ENCODE peak calls at places on chromosomes 5 and 9, in six cellular contexts. One of them, this sample, is unnamed.
A peak's percentile ranks its signal among the peaks of the same experiment; 100 is the strongest.

GRCh38 chr5:156942064-156942463 is 21.0 kb downstream of the TIMD4 start:
- DNase-seq in AG04450: no peak
- DNase-seq in K562: no peak
- DNase-seq in H1: no peak
- DNase-seq in GM23338: no peak
- DNase-seq in NB4: no peak
- DNase-seq in this sample: no peak

GRCh38 chr5:72129730-72130129 is 22.5 kb downstream of the MAP1B start:
- DNase-seq in AG04450: no peak
- DNase-seq in K562: no peak
- DNase-seq in H1: no peak
- DNase-seq in GM23338: no peak
- DNase-seq in NB4: no peak
- DNase-seq in this sample: no peak

GRCh38 chr5:55492449-55492848 is 42.3 kb downstream of the PLPP1 start:
- DNase-seq in AG04450: no peak
- DNase-seq in K562: no peak
- DNase-seq in H1: no peak
- DNase-seq in GM23338: peak; percentile 46
- DNase-seq in NB4: no peak
- DNase-seq in this sample: no peak

GRCh38 chr5:78467744-78468357 is 107.4 kb downstream of the SCAMP1 start:
- DNase-seq in AG04450: peak; percentile 18
- DNase-seq in K562: peak; percentile 44
- DNase-seq in H1: no peak
- DNase-seq in GM23338: peak; percentile 73
- DNase-seq in NB4: peak; percentile 58
- DNase-seq in this sample: peak; percentile 78

GRCh38 chr5:124952079-124952478 is 205.6 kb upstream of the ZNF608 start:
- DNase-seq in AG04450: no peak
- DNase-seq in K562: no peak
- DNase-seq in H1: no peak
- DNase-seq in GM23338: no peak
- DNase-seq in NB4: no peak
- DNase-seq in this sample: no peak

GRCh38 chr9:93304574-93305496 is 120.9 kb downstream of the WNK2 start:
- DNase-seq in AG04450: no peak
- DNase-seq in K562: peak; percentile 52
- DNase-seq in H1: peak; percentile 77
- DNase-seq in GM23338: peak; percentile 88
- DNase-seq in NB4: peak; percentile 42
- DNase-seq in this sample: peak; percentile 55

GRCh38 chr5:40383719-40384651 is 295.7 kb upstream of the PTGER4 start:
- DNase-seq in AG04450: peak; percentile 44
- DNase-seq in K562: no peak
- DNase-seq in H1: no peak
- DNase-seq in GM23338: no peak
- DNase-seq in NB4: no peak
- DNase-seq in this sample: peak; percentile 64

GRCh38 chr5:179262126-179262920 is 82.9 kb downstream of the ADAMTS2 start:
- DNase-seq in AG04450: no peak
- DNase-seq in K562: no peak
- DNase-seq in H1: peak; percentile 34
- DNase-seq in GM23338: no peak
- DNase-seq in NB4: no peak
- DNase-seq in this sample: no peak

GRCh38 chr5:57033503-57033902 is 81.6 kb upstream of the MIER3 start:
- DNase-seq in AG04450: no peak
- DNase-seq in K562: no peak
- DNase-seq in H1: no peak
- DNase-seq in GM23338: no peak
- DNase-seq in NB4: no peak
- DNase-seq in this sample: no peak

GRCh38 chr5:79255786-79256557 is 20.0 kb downstream of the JMY start:
- DNase-seq in AG04450: no peak
- DNase-seq in K562: peak; percentile 48
- DNase-seq in H1: peak; percentile 78
- DNase-seq in GM23338: peak; percentile 85
- DNase-seq in NB4: no peak
- DNase-seq in this sample: peak; percentile 47

GRCh38 chr5:10856071-10856470 is 95.0 kb upstream of the DAP start:
- DNase-seq in AG04450: no peak
- DNase-seq in K562: no peak
- DNase-seq in H1: no peak
- DNase-seq in GM23338: no peak
- DNase-seq in NB4: no peak
- DNase-seq in this sample: no peak

GRCh38 chr5:1874820-1875219 is 7.9 kb downstream of the IRX4 start:
- DNase-seq in AG04450: no peak
- DNase-seq in K562: no peak
- DNase-seq in H1: no peak
- DNase-seq in GM23338: peak; percentile 62
- DNase-seq in NB4: no peak
- DNase-seq in this sample: no peak

GRCh38 chr5:84603557-84604185 is 219.0 kb upstream of the EDIL3 start:
- DNase-seq in AG04450: peak; percentile 74
- DNase-seq in K562: no peak
- DNase-seq in H1: no peak
- DNase-seq in GM23338: no peak
- DNase-seq in NB4: no peak
- DNase-seq in this sample: peak; percentile 60

GRCh38 chr9:38346811-38347735 is 45.4 kb upstream of the ALDH1B1 start:
- DNase-seq in AG04450: no peak
- DNase-seq in K562: no peak
- DNase-seq in H1: peak; percentile 51
- DNase-seq in GM23338: peak; percentile 58
- DNase-seq in NB4: no peak
- DNase-seq in this sample: no peak

GRCh38 chr5:132438931-132439330 is 51.6 kb downstream of the IRF1 start:
- DNase-seq in AG04450: no peak
- DNase-seq in K562: no peak
- DNase-seq in H1: no peak
- DNase-seq in GM23338: no peak
- DNase-seq in NB4: peak; percentile 21
- DNase-seq in this sample: no peak

GRCh38 chr5:146947181-146947941 is 68.8 kb upstream of the PPP2R2B start:
- DNase-seq in AG04450: no peak
- DNase-seq in K562: peak; percentile 23
- DNase-seq in H1: no peak
- DNase-seq in GM23338: peak; percentile 62
- DNase-seq in NB4: peak; percentile 45
- DNase-seq in this sample: peak; percentile 12

GRCh38 chr9:69573666-69574456 is 98.3 kb downstream of the APBA1 start:
- DNase-seq in AG04450: peak; percentile 21
- DNase-seq in K562: no peak
- DNase-seq in H1: no peak
- DNase-seq in GM23338: no peak
- DNase-seq in NB4: no peak
- DNase-seq in this sample: peak; percentile 75

GRCh38 chr5:166845044-166845443 is 1446.4 kb upstream of the WWC1 start:
- DNase-seq in AG04450: no peak
- DNase-seq in K562: peak; percentile 5
- DNase-seq in H1: no peak
- DNase-seq in GM23338: peak; percentile 60
- DNase-seq in NB4: peak; percentile 11
- DNase-seq in this sample: peak; percentile 42

GRCh38 chr5:113091622-113092021 is 115.0 kb downstream of the DCP2 start:
- DNase-seq in AG04450: no peak
- DNase-seq in K562: no peak
- DNase-seq in H1: no peak
- DNase-seq in GM23338: no peak
- DNase-seq in NB4: no peak
- DNase-seq in this sample: no peak

GRCh38 chr5:67291671-67292070 is 95.1 kb upstream of the CD180 start:
- DNase-seq in AG04450: no peak
- DNase-seq in K562: no peak
- DNase-seq in H1: no peak
- DNase-seq in GM23338: no peak
- DNase-seq in NB4: no peak
- DNase-seq in this sample: no peak

GRCh38 chr9:77606526-77606925 is 41.6 kb downstream of the GNA14 start:
- DNase-seq in AG04450: no peak
- DNase-seq in K562: no peak
- DNase-seq in H1: no peak
- DNase-seq in GM23338: peak; percentile 19
- DNase-seq in NB4: no peak
- DNase-seq in this sample: no peak

GRCh38 chr5:135085133-135085935 is 51.3 kb upstream of the PITX1 start:
- DNase-seq in AG04450: no peak
- DNase-seq in K562: no peak
- DNase-seq in H1: no peak
- DNase-seq in GM23338: no peak
- DNase-seq in NB4: no peak
- DNase-seq in this sample: no peak

GRCh38 chr9:2341956-2342355 is 279.6 kb upstream of the VLDLR start:
- DNase-seq in AG04450: no peak
- DNase-seq in K562: no peak
- DNase-seq in H1: no peak
- DNase-seq in GM23338: no peak
- DNase-seq in NB4: no peak
- DNase-seq in this sample: no peak

GRCh38 chr5:32543291-32543690 is 42.1 kb upstream of the SUB1 start:
- DNase-seq in AG04450: no peak
- DNase-seq in K562: no peak
- DNase-seq in H1: no peak
- DNase-seq in GM23338: no peak
- DNase-seq in NB4: no peak
- DNase-seq in this sample: peak; percentile 18

GRCh38 chr5:32539981-32540380 is 45.4 kb upstream of the SUB1 start:
- DNase-seq in AG04450: no peak
- DNase-seq in K562: no peak
- DNase-seq in H1: no peak
- DNase-seq in GM23338: no peak
- DNase-seq in NB4: no peak
- DNase-seq in this sample: no peak

GRCh38 chr5:32540446-32540845 is 44.9 kb upstream of the SUB1 start:
- DNase-seq in AG04450: no peak
- DNase-seq in K562: no peak
- DNase-seq in H1: no peak
- DNase-seq in GM23338: no peak
- DNase-seq in NB4: peak; percentile 86
- DNase-seq in this sample: no peak

GRCh38 chr5:32541241-32541640 is 44.1 kb upstream of the SUB1 start:
- DNase-seq in AG04450: no peak
- DNase-seq in K562: no peak
- DNase-seq in H1: no peak
- DNase-seq in GM23338: no peak
- DNase-seq in NB4: no peak
- DNase-seq in this sample: peak; percentile 57

DNA sequence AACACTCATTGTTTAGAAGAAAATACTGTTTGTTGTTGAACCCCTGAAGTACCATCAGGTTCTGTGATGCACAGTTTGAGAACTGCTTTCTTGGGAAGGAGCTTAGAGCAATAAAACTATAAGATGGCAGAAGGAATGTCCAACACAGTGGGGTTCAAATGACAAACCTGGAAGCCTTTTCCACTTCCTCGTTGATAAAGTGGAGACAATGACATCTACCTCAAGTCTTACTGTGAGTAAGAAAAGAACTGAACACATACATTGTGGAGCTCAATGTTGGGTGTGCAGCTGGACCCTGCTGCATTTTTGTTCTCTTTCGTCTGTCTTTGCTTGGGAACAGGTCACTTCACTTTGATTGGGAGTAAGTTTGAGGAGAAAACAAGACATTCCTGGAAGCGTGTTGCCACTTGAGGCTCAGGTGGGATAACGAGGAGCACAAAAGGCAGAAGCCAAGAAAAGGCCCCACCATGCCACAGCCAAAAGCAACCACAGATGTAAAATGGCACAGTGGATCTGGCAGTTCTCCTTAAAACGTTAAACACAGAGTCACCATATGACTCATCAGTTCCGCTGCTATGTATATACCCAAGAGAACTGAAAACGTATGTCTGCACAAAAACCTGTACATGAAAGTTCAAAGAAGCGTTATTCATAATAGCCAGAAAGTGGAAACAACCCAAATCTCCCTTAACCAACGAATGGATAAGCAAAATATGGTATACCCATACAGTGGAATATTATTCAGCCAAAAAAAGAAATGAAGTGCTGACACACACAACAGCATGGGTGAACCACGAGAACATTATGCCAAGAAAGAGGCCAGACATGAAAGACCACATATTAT is 42.9 kb upstream of the SUB1 start:
- DNase-seq in AG04450: no peak
- DNase-seq in K562: peak; percentile 42
- DNase-seq in H1: no peak
- DNase-seq in GM23338: no peak
- DNase-seq in NB4: peak; percentile 92
- DNase-seq in this sample: peak; percentile 58
- H3K4me3 ChIP-seq in AG04450: no peak overlapping the region
- H3K4me3 ChIP-seq in K562: no peak overlapping the region
- H3K4me3 ChIP-seq in H1: no peak overlapping the region
- H3K4me3 ChIP-seq in GM23338: no peak overlapping the region
- H3K4me3 ChIP-seq in NB4: no peak overlapping the region
- H3K4me3 ChIP-seq in this sample: no peak overlapping the region

DNA sequence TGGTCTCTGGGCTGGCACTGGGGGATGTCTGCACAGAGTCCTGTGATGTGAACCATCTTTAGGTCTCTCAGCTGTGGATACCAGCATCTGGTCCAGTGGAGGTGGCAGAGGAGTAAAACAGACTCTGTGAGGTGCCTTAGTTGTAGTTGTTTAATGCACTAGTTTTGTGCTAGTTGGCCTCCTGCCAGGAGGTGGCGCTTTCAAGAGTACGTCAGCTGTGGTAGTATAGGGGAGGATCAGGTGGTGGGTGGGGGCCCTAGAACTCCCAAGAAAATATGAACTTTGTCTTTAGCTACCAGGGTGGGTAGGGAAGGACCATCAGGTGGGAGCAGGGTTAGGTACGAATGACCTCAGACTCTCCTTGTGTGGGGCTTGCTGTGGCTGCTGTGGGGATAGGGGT is 197.1 kb downstream of the TMC1 start:
- DNase-seq in AG04450: no peak
- DNase-seq in K562: peak; percentile 16
- DNase-seq in H1: peak; percentile 59
- DNase-seq in GM23338: peak; percentile 37
- DNase-seq in NB4: no peak
- DNase-seq in this sample: no peak
- TF ChIP-seq CTCF in AG04450: no peak
- TF ChIP-seq CTCF in K562: peak; percentile 16
- TF ChIP-seq CTCF in H1: peak; percentile 28
- TF ChIP-seq CTCF in GM23338: peak; percentile 64
- TF ChIP-seq CTCF in NB4: no peak
- TF ChIP-seq CTCF in this sample: no peak

GRCh38 chr5:38847549-38848341 is 1.9 kb downstream of the OSMR start:
- DNase-seq in AG04450: no peak
- DNase-seq in K562: no peak
- DNase-seq in H1: no peak
- DNase-seq in GM23338: peak; percentile 15
- DNase-seq in NB4: no peak
- DNase-seq in this sample: no peak
- H3K4me3 ChIP-seq in AG04450: peak overlapping the region; percentile 89
- H3K4me3 ChIP-seq in K562: no peak overlapping the region
- H3K4me3 ChIP-seq in H1: no peak overlapping the region
- H3K4me3 ChIP-seq in GM23338: no peak overlapping the region
- H3K4me3 ChIP-seq in NB4: no peak overlapping the region
- H3K4me3 ChIP-seq in this sample: peak overlapping the region; percentile 95

DNA sequence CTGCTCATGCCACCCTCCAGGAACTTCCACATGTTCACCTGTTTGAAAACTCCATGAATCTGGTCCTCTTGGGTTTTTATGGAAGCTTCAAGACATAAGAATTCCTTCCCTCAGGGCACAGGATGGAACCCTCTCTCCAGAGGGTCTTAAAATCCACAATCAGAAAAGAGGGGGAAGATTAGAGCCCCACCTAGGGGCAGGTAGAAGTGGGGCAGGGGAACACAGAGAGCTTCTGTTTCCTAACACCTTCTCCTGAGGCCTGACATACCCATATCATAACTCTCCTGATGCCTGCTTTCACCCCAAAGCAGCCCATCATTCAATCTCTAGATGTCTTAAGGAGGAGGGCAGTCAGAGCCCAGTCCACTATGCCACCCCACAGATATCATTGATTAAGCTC is 1087.7 kb upstream of the ARRDC3 start:
- DNase-seq in AG04450: no peak
- DNase-seq in K562: no peak
- DNase-seq in H1: no peak
- DNase-seq in GM23338: peak; percentile 44
- DNase-seq in NB4: no peak
- DNase-seq in this sample: no peak
- TF ChIP-seq CTCF in AG04450: no peak
- TF ChIP-seq CTCF in K562: peak; percentile 7
- TF ChIP-seq CTCF in H1: no peak
- TF ChIP-seq CTCF in GM23338: peak; percentile 68
- TF ChIP-seq CTCF in NB4: peak; percentile 34
- TF ChIP-seq CTCF in this sample: no peak